ENCODE peak calls at places on chromosomes 16 and 17, in eight cellular contexts. O is CD4-positive, CD25-positive, alpha-beta regulatory T cell; N is IMR-90; Q is HCT116; L is body of pancreas; K is heart left ventricle; V is cardiac muscle cell; Z is PC-3. F is an unnamed sample.

GRCh38 chr17:41338961-41339485 is 11.6 kb downstream of the KRT33A start:
- DNase-seq in K (no peak), O (peak; percentile 23), Z (peak; percentile 21), N (peak; percentile 39), V (no peak), L (no peak), Q (no peak), F (no peak)

GRCh38 chr17:37518816-37519215 is 29.1 kb downstream of the DUSP14 start:
- DNase-seq in O (no peak), V (no peak), Z (no peak), L (no peak), Q (no peak), K (no peak), N (no peak), F (no peak)

GRCh38 chr17:15502315-15503112 is 35.1 kb upstream of the CDRT4 start:
- DNase-seq in V (peak; percentile 84), Z (peak; percentile 93), N (peak; percentile 93), L (peak; percentile 75), Q (peak; percentile 33), O (peak; percentile 69), K (peak; percentile 90), F (peak; percentile 96)

GRCh38 chr16:53756329-53756996 is 52.5 kb downstream of the FTO start:
- DNase-seq in L (no peak), N (peak; percentile 36), O (no peak), Q (no peak), Z (peak; percentile 47), V (no peak), K (no peak), F (no peak)

GRCh38 chr17:48215583-48216139 is 108.1 kb downstream of the SNX11 start:
- DNase-seq in L (peak; percentile 3), Z (peak; percentile 83), K (no peak), O (no peak), V (no peak), Q (peak; percentile 71), N (peak; percentile 28), F (no peak)

GRCh38 chr17:44905006-44906000 is 6.1 kb upstream of the EFTUD2 start:
- DNase-seq in V (no peak), N (peak; percentile 11), O (no peak), Q (no peak), K (no peak), Z (no peak), L (no peak), F (no peak)

GRCh38 chr17:68955181-68955841 is at the start of gene ABCA8:
- DNase-seq in K (peak; percentile 38), N (peak; percentile 58), V (peak; percentile 62), O (no peak), L (peak; percentile 42), Z (no peak), Q (no peak), F (no peak)

GRCh38 chr17:21029032-21029431 is 13.8 kb downstream of the USP22 start:
- DNase-seq in V (no peak), K (no peak), Q (no peak), Z (peak; percentile 56), N (peak; percentile 84), O (peak; percentile 34), L (peak; percentile 65), F (peak; percentile 81)

GRCh38 chr17:41959336-41960095 is 7.1 kb upstream of the CNP start:
- DNase-seq in Q (peak; percentile 27), N (peak; percentile 66), L (peak; percentile 66), K (no peak), O (peak; percentile 43), Z (peak; percentile 48), V (peak; percentile 63), F (no peak)

GRCh38 chr16:22373662-22374310 is 633 bp downstream of the CDR2 start:
- DNase-seq in V (peak; percentile 42), Z (no peak), L (peak; percentile 53), K (peak; percentile 38), N (no peak), Q (no peak), O (peak; percentile 56), F (peak; percentile 62)

GRCh38 chr17:34798581-34798980 is 162.7 kb downstream of the CCT6B start:
- DNase-seq in Z (no peak), O (no peak), N (no peak), V (no peak), L (no peak), K (no peak), Q (no peak), F (no peak)

GRCh38 chr16:4787627-4788482 is at the start of gene SEPTIN12:
- DNase-seq in Z (no peak), K (no peak), Q (no peak), V (peak; percentile 24), N (no peak), O (no peak), L (no peak), F (no peak)

GRCh38 chr17:29977836-29978235 is 36.4 kb downstream of the EFCAB5 start:
- DNase-seq in Z (no peak), V (no peak), K (no peak), N (peak; percentile 41), Q (no peak), L (no peak), O (no peak), F (no peak)

GRCh38 chr16:53865492-53865863 is 161.5 kb downstream of the FTO start:
- DNase-seq in K (no peak), O (peak; percentile 13), V (no peak), Q (peak; percentile 7), Z (no peak), L (peak; percentile 8), N (no peak), F (no peak)

GRCh38 chr16:68884867-68885266 is 41.5 kb downstream of the TANGO6 start:
- DNase-seq in Z (no peak), N (no peak), L (no peak), Q (no peak), K (no peak), V (no peak), O (no peak), F (no peak)

GRCh38 chr17:68455756-68456528 is 1.4 kb downstream of the WIPI1 start:
- DNase-seq in O (no peak), N (peak; percentile 89), Q (no peak), Z (peak; percentile 88), K (no peak), L (peak; percentile 70), V (no peak), F (no peak)

GRCh38 chr16:72848759-72849664 is 198.9 kb downstream of the ZFHX3 start:
- DNase-seq in Q (peak; percentile 56), Z (peak; percentile 92), L (peak; percentile 90), O (no peak), K (peak; percentile 87), N (peak; percentile 89), V (no peak), F (peak; percentile 90)

GRCh38 chr17:1006054-1006453 is 9.1 kb downstream of the TIMM22 start:
- DNase-seq in L (peak; percentile 58), K (no peak), V (no peak), Z (no peak), N (no peak), O (no peak), Q (no peak), F (no peak)
- H3K4me1 ChIP-seq in L (peaks cover 30% of the 10 kb centered on the region), K (peaks cover 63% of the 10 kb centered on the region), V (peaks cover 9% of the 10 kb centered on the region), Z (no peaks in the 10 kb centered on the region), N (peaks cover 35% of the 10 kb centered on the region), O (no peaks in the 10 kb centered on the region), Q (no peaks in the 10 kb centered on the region), F (peaks cover 53% of the 10 kb centered on the region)

DNA sequence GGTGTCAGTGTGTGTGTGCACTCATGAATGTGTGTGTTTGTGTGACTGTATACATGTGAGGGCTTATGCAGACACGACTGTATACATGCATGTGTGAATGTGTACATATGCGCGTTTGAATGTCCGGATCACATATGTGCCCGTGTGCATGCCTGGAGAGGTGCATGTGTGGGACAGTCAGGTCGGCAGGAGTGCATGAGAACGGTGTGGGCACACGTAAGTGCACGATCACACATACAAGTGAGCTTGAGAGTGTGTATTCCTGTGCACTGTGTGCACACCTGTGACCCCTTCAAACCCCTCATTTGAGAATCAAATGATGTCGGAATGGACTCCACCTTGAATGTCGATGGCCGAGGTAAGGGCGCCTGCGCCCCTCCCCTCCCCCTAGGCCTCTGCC is 694 bp upstream of the NGFR start:
- DNase-seq in Z (no peak), Q (no peak), V (no peak), L (no peak), N (no peak), K (no peak), O (no peak), F (no peak)
- H3K27me3 ChIP-seq in Z (peaks cover 73% of the 10 kb centered on the region), Q (no peaks in the 10 kb centered on the region), V (peaks cover 51% of the 10 kb centered on the region), L (peaks cover 40% of the 10 kb centered on the region), N (peaks cover 88% of the 10 kb centered on the region), K (peaks cover 31% of the 10 kb centered on the region), O (peaks cover 16% of the 10 kb centered on the region), F (no peaks in the 10 kb centered on the region)

GRCh38 chr16:89547860-89548259 is 12.6 kb upstream of the RPL13 start:
- DNase-seq in K (no peak), V (no peak), Z (no peak), L (no peak), Q (no peak), O (no peak), N (no peak), F (no peak)
- H3K36me3 ChIP-seq in K (peaks cover 81% of the 10 kb centered on the region), V (peaks cover 41% of the 10 kb centered on the region), Z (peaks cover 2% of the 10 kb centered on the region), L (no peaks in the 10 kb centered on the region), Q (peaks cover 49% of the 10 kb centered on the region), O (peaks cover 37% of the 10 kb centered on the region), N (peaks cover 63% of the 10 kb centered on the region), F (peaks cover 14% of the 10 kb centered on the region)

DNA sequence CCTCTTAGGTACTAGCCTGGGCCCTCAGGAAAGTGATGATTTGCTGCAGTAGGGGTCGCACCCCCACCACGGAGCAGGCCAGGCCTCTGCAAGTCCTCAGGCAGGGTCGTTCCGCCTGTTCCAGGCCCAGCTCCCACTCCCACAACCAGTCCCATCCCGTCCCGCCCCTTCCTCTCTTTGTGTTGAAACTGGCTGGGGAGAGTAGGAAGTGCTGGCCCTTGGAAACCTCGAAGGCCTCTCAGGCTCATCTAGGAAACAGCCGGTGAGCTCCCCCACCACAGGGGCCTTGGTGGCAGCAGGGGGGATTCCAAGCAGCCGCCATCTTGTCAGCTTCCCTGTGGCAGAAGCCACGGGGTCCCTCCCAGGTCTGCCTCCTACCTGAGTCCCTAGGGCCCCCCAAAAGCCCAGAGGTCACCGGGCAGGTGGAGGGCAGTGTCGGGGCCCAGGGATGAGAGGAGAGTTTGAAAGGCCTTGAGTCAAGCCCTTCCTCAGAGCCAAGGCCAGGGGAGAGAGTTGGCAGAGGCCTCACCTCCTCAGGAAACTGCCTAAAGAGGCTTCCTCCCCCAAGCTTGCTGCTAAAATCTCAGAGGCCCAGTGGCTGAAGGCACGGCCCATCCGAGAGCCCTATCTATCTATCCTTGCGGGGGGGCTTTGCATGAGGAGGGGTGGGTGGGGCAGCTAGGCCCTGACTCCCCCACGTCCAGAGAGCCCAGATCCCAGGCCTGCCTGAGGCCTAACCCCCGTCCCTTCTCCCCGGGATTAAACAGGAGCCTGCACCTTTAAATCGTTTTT is 22.2 kb downstream of the MMP15 start:
- DNase-seq in O (no peak), Q (no peak), L (no peak), Z (no peak), N (no peak), K (peak; percentile 58), V (no peak), F (peak; percentile 42)
- H3K4me1 ChIP-seq in O (no peaks in the 10 kb centered on the region), Q (no peaks in the 10 kb centered on the region), L (peaks cover 18% of the 10 kb centered on the region), Z (no peaks in the 10 kb centered on the region), N (no peaks in the 10 kb centered on the region), K (peaks cover 16% of the 10 kb centered on the region), V (peaks cover 57% of the 10 kb centered on the region), F (peaks cover 4% of the 10 kb centered on the region)

F was measured in psoas muscle.